ENCODE peak calls at places on chromosomes 2 and 18, in five cellular contexts. One of them, this sample, is unnamed.

GRCh38 chr18:23870963-23871362 is 143.6 kb upstream of the TTC39C start:
- DNase-seq in neural progenitor cell: no peak
- DNase-seq in H1: no peak
- DNase-seq in hepatocyte: no peak
- DNase-seq in PC-3: peak; percentile 66
- DNase-seq in this sample: no peak

GRCh38 chr18:8780227-8780626 is 74.9 kb downstream of the MTCL1 start:
- DNase-seq in PC-3: no peak
- DNase-seq in H1: no peak
- DNase-seq in neural progenitor cell: no peak
- DNase-seq in hepatocyte: no peak
- DNase-seq in this sample: no peak

GRCh38 chr2:449246-450067 is 161.6 kb upstream of the ALKAL2 start:
- DNase-seq in neural progenitor cell: peak; percentile 40
- DNase-seq in H1: no peak
- DNase-seq in hepatocyte: no peak
- DNase-seq in PC-3: peak; percentile 25
- DNase-seq in this sample: no peak

GRCh38 chr2:85326946-85327756 is 638 bp downstream of the TGOLN2 start:
- DNase-seq in PC-3: peak; percentile 25
- DNase-seq in H1: no peak
- DNase-seq in hepatocyte: peak; percentile 62
- DNase-seq in neural progenitor cell: peak; percentile 70
- DNase-seq in this sample: peak; percentile 52

GRCh38 chr2:80154231-80154915 is 150.2 kb downstream of the LRRTM1 start:
- DNase-seq in neural progenitor cell: no peak
- DNase-seq in H1: no peak
- DNase-seq in PC-3: no peak
- DNase-seq in hepatocyte: no peak
- DNase-seq in this sample: no peak

GRCh38 chr2:23843051-23843976 is 83.6 kb downstream of the ATAD2B start:
- DNase-seq in PC-3: no peak
- DNase-seq in neural progenitor cell: no peak
- DNase-seq in hepatocyte: no peak
- DNase-seq in H1: no peak
- DNase-seq in this sample: peak; percentile 39

GRCh38 chr2:153101187-153101586 is 377.4 kb downstream of the RPRM start:
- DNase-seq in H1: no peak
- DNase-seq in hepatocyte: no peak
- DNase-seq in neural progenitor cell: no peak
- DNase-seq in PC-3: no peak
- DNase-seq in this sample: peak; percentile 18

GRCh38 chr2:199932312-199932855 is 21.3 kb downstream of the C2orf69 start:
- DNase-seq in H1: no peak
- DNase-seq in PC-3: no peak
- DNase-seq in hepatocyte: no peak
- DNase-seq in neural progenitor cell: no peak
- DNase-seq in this sample: peak; percentile 25

GRCh38 chr2:41701231-41701630 is 346.6 kb upstream of the PKDCC start:
- DNase-seq in hepatocyte: no peak
- DNase-seq in H1: no peak
- DNase-seq in PC-3: no peak
- DNase-seq in neural progenitor cell: no peak
- DNase-seq in this sample: no peak

GRCh38 chr18:59870623-59871130 is 29.1 kb upstream of the PMAIP1 start:
- DNase-seq in H1: no peak
- DNase-seq in hepatocyte: no peak
- DNase-seq in PC-3: no peak
- DNase-seq in neural progenitor cell: no peak
- DNase-seq in this sample: no peak

GRCh38 chr2:225033440-225034390 is 8.6 kb downstream of the DOCK10 start:
- DNase-seq in neural progenitor cell: no peak
- DNase-seq in H1: no peak
- DNase-seq in hepatocyte: no peak
- DNase-seq in PC-3: no peak
- DNase-seq in this sample: no peak

GRCh38 chr2:181163139-181163538 is 182.7 kb downstream of the UBE2E3 start:
- DNase-seq in hepatocyte: no peak
- DNase-seq in PC-3: no peak
- DNase-seq in H1: no peak
- DNase-seq in neural progenitor cell: no peak
- DNase-seq in this sample: no peak

GRCh38 chr2:230866704-230867561 is 2.2 kb downstream of the ITM2C start:
- DNase-seq in PC-3: peak; percentile 26
- DNase-seq in H1: no peak
- DNase-seq in neural progenitor cell: peak; percentile 27
- DNase-seq in hepatocyte: no peak
- DNase-seq in this sample: peak; percentile 27

GRCh38 chr18:61742555-61743429 is 150.0 kb downstream of the RNF152 start:
- DNase-seq in neural progenitor cell: no peak
- DNase-seq in hepatocyte: no peak
- DNase-seq in PC-3: no peak
- DNase-seq in H1: no peak
- DNase-seq in this sample: no peak

GRCh38 chr2:96505231-96505889 is at the start of gene NEURL3:
- DNase-seq in H1: no peak
- DNase-seq in hepatocyte: peak; percentile 82
- DNase-seq in neural progenitor cell: no peak
- DNase-seq in PC-3: peak; percentile 85
- DNase-seq in this sample: peak; percentile 62

GRCh38 chr2:12465631-12466135 is 251.1 kb upstream of the TRIB2 start:
- DNase-seq in PC-3: no peak
- DNase-seq in hepatocyte: no peak
- DNase-seq in neural progenitor cell: no peak
- DNase-seq in H1: no peak
- DNase-seq in this sample: no peak

GRCh38 chr2:30488012-30488659 is 41.1 kb downstream of the LCLAT1 start:
- DNase-seq in hepatocyte: no peak
- DNase-seq in neural progenitor cell: no peak
- DNase-seq in PC-3: no peak
- DNase-seq in H1: no peak
- DNase-seq in this sample: peak; percentile 18

GRCh38 chr18:46459789-46460455 is 197.1 kb downstream of the LOXHD1 start:
- DNase-seq in hepatocyte: no peak
- DNase-seq in H1: no peak
- DNase-seq in PC-3: no peak
- DNase-seq in neural progenitor cell: peak; percentile 52
- DNase-seq in this sample: no peak

DNA sequence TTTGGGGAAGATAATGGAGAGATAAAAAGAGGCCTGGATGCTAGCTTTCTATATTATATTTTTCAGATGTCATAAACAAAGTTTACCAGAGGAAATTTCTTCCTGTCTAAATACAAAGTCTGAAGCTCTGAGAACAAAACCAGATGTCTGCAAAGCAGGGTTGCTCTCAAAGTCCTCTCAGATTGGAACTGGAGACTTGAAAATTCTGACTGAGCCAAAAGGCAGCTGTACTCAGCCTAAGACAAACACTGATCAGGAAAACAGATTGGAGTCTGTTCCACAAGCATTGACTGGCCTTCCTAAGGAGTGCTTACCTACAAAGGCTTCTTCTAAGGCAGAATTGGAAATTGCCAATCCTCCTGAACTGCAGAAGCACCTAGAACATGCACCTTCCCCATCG is 25.1 kb downstream of the KDM3A start:
- DNase-seq in PC-3: no peak
- DNase-seq in H1: no peak
- DNase-seq in hepatocyte: no peak
- DNase-seq in neural progenitor cell: no peak
- DNase-seq in this sample: no peak
- H3K36me3 ChIP-seq in PC-3: peaks cover 90% of the 10 kb centered on the region
- H3K36me3 ChIP-seq in H1: peaks cover 47% of the 10 kb centered on the region
- H3K36me3 ChIP-seq in hepatocyte: peaks cover 3% of the 10 kb centered on the region
- H3K36me3 ChIP-seq in neural progenitor cell: peaks cover 29% of the 10 kb centered on the region
- H3K36me3 ChIP-seq in this sample: peaks cover 2% of the 10 kb centered on the region

DNA sequence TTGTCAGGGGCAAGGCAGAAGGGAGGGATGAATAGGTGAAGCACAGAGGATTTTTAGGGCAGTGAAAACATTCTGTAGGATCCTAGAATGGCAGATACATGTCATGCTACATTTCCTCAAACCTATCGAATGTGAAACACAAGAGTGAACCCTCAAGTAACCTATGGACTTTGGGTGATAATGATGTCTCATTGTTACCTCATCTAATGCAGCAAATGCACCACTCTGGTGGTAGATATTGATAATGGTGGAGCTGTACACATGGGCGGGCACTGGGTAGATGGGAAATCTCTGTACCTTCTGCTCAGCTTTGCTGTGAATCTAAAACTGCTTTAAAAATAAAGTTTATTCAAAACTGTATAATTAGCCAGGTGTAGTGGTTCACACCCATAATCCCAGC is 95.2 kb upstream of the NCK2 start:
- DNase-seq in H1: no peak
- DNase-seq in hepatocyte: no peak
- DNase-seq in PC-3: no peak
- DNase-seq in neural progenitor cell: no peak
- DNase-seq in this sample: no peak
- TF ChIP-seq EZH2 in H1: no peak
- TF ChIP-seq EZH2 in hepatocyte: no peak
- TF ChIP-seq EZH2 in PC-3: no peak
- TF ChIP-seq EZH2 in neural progenitor cell: no peak
- TF ChIP-seq EZH2 in this sample: no peak

DNA sequence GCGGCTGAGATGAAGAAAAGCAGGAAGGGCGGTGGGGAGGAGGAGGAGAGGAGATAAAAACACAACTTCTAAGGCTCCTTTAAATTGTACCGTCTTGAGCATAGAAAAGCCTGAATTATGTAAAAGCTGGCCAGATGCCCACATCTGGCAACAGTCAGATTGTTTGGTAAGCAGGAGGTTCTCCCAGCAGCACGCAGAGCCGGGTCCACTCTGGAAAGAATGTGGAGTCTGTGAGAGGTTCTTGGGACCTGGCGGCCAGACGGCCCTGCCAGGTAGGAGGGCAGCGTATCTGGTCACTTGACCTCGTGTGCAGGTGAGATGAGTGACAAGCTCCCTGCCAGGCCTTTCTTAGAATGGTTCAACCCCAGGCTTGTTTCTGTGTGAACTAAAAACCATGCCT is 215.3 kb upstream of the APCDD1 start:
- DNase-seq in PC-3: no peak
- DNase-seq in hepatocyte: peak; percentile 56
- DNase-seq in neural progenitor cell: no peak
- DNase-seq in H1: no peak
- DNase-seq in this sample: peak; percentile 47
- H3K36me3 ChIP-seq in PC-3: no peaks in the 10 kb centered on the region
- H3K36me3 ChIP-seq in hepatocyte: no peaks in the 10 kb centered on the region
- H3K36me3 ChIP-seq in neural progenitor cell: no peaks in the 10 kb centered on the region
- H3K36me3 ChIP-seq in H1: no peaks in the 10 kb centered on the region
- H3K36me3 ChIP-seq in this sample: no peaks in the 10 kb centered on the region

GRCh38 chr18:72866572-72866900 is 1.3 kb downstream of the NETO1 start:
- DNase-seq in H1: no peak
- DNase-seq in neural progenitor cell: no peak
- DNase-seq in hepatocyte: no peak
- DNase-seq in PC-3: peak; percentile 12
- DNase-seq in this sample: no peak

GRCh38 chr18:72869786-72870185 is 2.0 kb upstream of the NETO1 start:
- DNase-seq in H1: no peak
- DNase-seq in hepatocyte: no peak
- DNase-seq in neural progenitor cell: peak; percentile 50
- DNase-seq in PC-3: no peak
- DNase-seq in this sample: no peak

GRCh38 chr18:72868666-72869661 is 1.2 kb upstream of the NETO1 start:
- DNase-seq in hepatocyte: no peak
- DNase-seq in H1: no peak
- DNase-seq in neural progenitor cell: peak; percentile 42
- DNase-seq in PC-3: no peak
- DNase-seq in this sample: no peak

GRCh38 chr18:72866901-72867701 is 686 bp downstream of the NETO1 start:
- DNase-seq in neural progenitor cell: peak; percentile 63
- DNase-seq in hepatocyte: no peak
- DNase-seq in PC-3: no peak
- DNase-seq in H1: no peak
- DNase-seq in this sample: peak; percentile 36

GRCh38 chr18:72867721-72868665 is at the start of gene NETO1:
- DNase-seq in neural progenitor cell: peak; percentile 69
- DNase-seq in H1: no peak
- DNase-seq in PC-3: peak; percentile 41
- DNase-seq in hepatocyte: no peak
- DNase-seq in this sample: no peak
- TF ChIP-seq EZH2 in neural progenitor cell: no peak
- TF ChIP-seq EZH2 in H1: no peak
- TF ChIP-seq EZH2 in PC-3: no peak
- TF ChIP-seq EZH2 in hepatocyte: peak; percentile 70
- TF ChIP-seq EZH2 in this sample: no peak

GRCh38 chr2:44551497-44551896 is 189.8 kb downstream of the CAMKMT start:
- DNase-seq in neural progenitor cell: no peak
- DNase-seq in hepatocyte: no peak
- DNase-seq in PC-3: no peak
- DNase-seq in H1: no peak
- DNase-seq in this sample: no peak
- H3K36me3 ChIP-seq in neural progenitor cell: no peaks in the 10 kb centered on the region
- H3K36me3 ChIP-seq in hepatocyte: no peaks in the 10 kb centered on the region
- H3K36me3 ChIP-seq in PC-3: no peaks in the 10 kb centered on the region
- H3K36me3 ChIP-seq in H1: peaks cover 2% of the 10 kb centered on the region
- H3K36me3 ChIP-seq in this sample: no peaks in the 10 kb centered on the region

GRCh38 chr2:58428286-58428552 is 187.1 kb upstream of the FANCL start:
- DNase-seq in H1: peak; percentile 38
- DNase-seq in PC-3: no peak
- DNase-seq in neural progenitor cell: peak; percentile 88
- DNase-seq in hepatocyte: no peak
- DNase-seq in this sample: peak; percentile 3
- TF ChIP-seq EZH2 in H1: no peak
- TF ChIP-seq EZH2 in PC-3: no peak
- TF ChIP-seq EZH2 in neural progenitor cell: no peak
- TF ChIP-seq EZH2 in hepatocyte: no peak
- TF ChIP-seq EZH2 in this sample: no peak

GRCh38 chr2:134279417-134279816 is 25.5 kb downstream of the MGAT5 start:
- DNase-seq in PC-3: no peak
- DNase-seq in hepatocyte: no peak
- DNase-seq in neural progenitor cell: no peak
- DNase-seq in H1: no peak
- DNase-seq in this sample: no peak
- H3K36me3 ChIP-seq in PC-3: no peaks in the 10 kb centered on the region
- H3K36me3 ChIP-seq in hepatocyte: no peaks in the 10 kb centered on the region
- H3K36me3 ChIP-seq in neural progenitor cell: no peaks in the 10 kb centered on the region
- H3K36me3 ChIP-seq in H1: no peaks in the 10 kb centered on the region
- H3K36me3 ChIP-seq in this sample: no peaks in the 10 kb centered on the region

This sample was measured in fibroblast of lung.